ENCODE peak calls at places on chromosomes 2 and 18, in eight cellular contexts. D, K, E, A, H, O, F and W are unnamed samples.
A peak's percentile ranks its signal among the peaks of the same experiment; 100 is the strongest.

GRCh38 chr2:18518116-18519111 is 42.0 kb downstream of the RDH14 start:
- DNase-seq in D (no peak), K (peak; percentile 41), E (no peak), A (no peak), H (no peak), O (peak; percentile 57), F (no peak), W (no peak)

GRCh38 chr18:5195656-5196055 is 1.4 kb downstream of the AKAIN1 start:
- DNase-seq in D (no peak), K (no peak), E (no peak), A (no peak), H (no peak), O (no peak), F (no peak), W (no peak)

GRCh38 chr2:10792660-10793400 is 19.8 kb downstream of the PDIA6 start:
- DNase-seq in D (no peak), K (no peak), E (peak; percentile 27), A (no peak), H (no peak), O (no peak), F (no peak), W (no peak)

GRCh38 chr18:11570770-11571169 is 38.6 kb upstream of the SLC35G4 start:
- DNase-seq in D (no peak), K (peak; percentile 17), E (peak; percentile 21), A (peak; percentile 40), H (no peak), O (peak; percentile 11), F (no peak), W (peak; percentile 15)

GRCh38 chr2:18362696-18363095 is 197.8 kb downstream of the RDH14 start:
- DNase-seq in D (no peak), K (no peak), E (no peak), A (no peak), H (no peak), O (peak; percentile 73), F (no peak), W (no peak)

GRCh38 chr2:30629866-30630265 is 177.4 kb downstream of the CAPN13 start:
- DNase-seq in D (no peak), K (no peak), E (peak; percentile 20), A (no peak), H (no peak), O (peak; percentile 74), F (no peak), W (no peak)

GRCh38 chr2:7377861-7378569 is 460.8 kb downstream of the RNF144A start:
- DNase-seq in D (peak; percentile 69), K (no peak), E (no peak), A (no peak), H (peak; percentile 53), O (no peak), F (no peak), W (no peak)

GRCh38 chr2:47038656-47039501 is 116.2 kb downstream of the STPG4 start:
- DNase-seq in D (peak; percentile 25), K (no peak), E (no peak), A (no peak), H (no peak), O (peak; percentile 34), F (peak; percentile 48), W (no peak)

GRCh38 chr2:23916727-23917458 is 10.0 kb downstream of the ATAD2B start:
- DNase-seq in D (no peak), K (no peak), E (no peak), A (peak; percentile 41), H (no peak), O (no peak), F (no peak), W (peak; percentile 40)

GRCh38 chr2:217685255-217685605 is 317.6 kb downstream of the TNS1 start:
- DNase-seq in D (no peak), K (no peak), E (peak; percentile 88), A (no peak), H (no peak), O (peak; percentile 84), F (no peak), W (no peak)

GRCh38 chr18:37805773-37806380 is 240.3 kb upstream of the CELF4 start:
- DNase-seq in D (no peak), K (no peak), E (no peak), A (no peak), H (no peak), O (no peak), F (no peak), W (no peak)

GRCh38 chr18:26103579-26103978 is 13.2 kb upstream of the SS18 start:
- DNase-seq in D (no peak), K (no peak), E (peak; percentile 39), A (peak; percentile 54), H (no peak), O (no peak), F (peak; percentile 62), W (peak; percentile 31)

GRCh38 chr18:62420513-62421209 is 95.6 kb downstream of the TNFRSF11A start:
- DNase-seq in D (no peak), K (no peak), E (peak; percentile 69), A (no peak), H (no peak), O (peak; percentile 61), F (peak; percentile 82), W (peak; percentile 81)

GRCh38 chr2:157691695-157692094 is 63.0 kb upstream of the ACVR1C start:
- DNase-seq in D (no peak), K (no peak), E (no peak), A (no peak), H (no peak), O (no peak), F (no peak), W (no peak)

GRCh38 chr2:228056293-228056692 is 125.2 kb downstream of the SPHKAP start:
- DNase-seq in D (no peak), K (no peak), E (no peak), A (no peak), H (no peak), O (no peak), F (no peak), W (no peak)

GRCh38 chr2:204177977-204178522 is 241.5 kb downstream of the ICOS start:
- DNase-seq in D (no peak), K (no peak), E (peak; percentile 16), A (peak; percentile 59), H (no peak), O (peak; percentile 16), F (peak; percentile 79), W (peak; percentile 38)

GRCh38 chr2:237691908-237692600 is 64.7 kb downstream of the LRRFIP1 start:
- DNase-seq in D (peak; percentile 89), K (no peak), E (peak; percentile 93), A (peak; percentile 92), H (peak; percentile 57), O (peak; percentile 90), F (peak; percentile 95), W (peak; percentile 68)

GRCh38 chr2:20588918-20589871 is 61.7 kb downstream of the HS1BP3 start:
- DNase-seq in D (no peak), K (no peak), E (no peak), A (no peak), H (no peak), O (no peak), F (peak; percentile 7), W (no peak)

GRCh38 chr2:231010201-231010730 is 14.3 kb downstream of the SPATA3 start:
- DNase-seq in D (no peak), K (no peak), E (no peak), A (no peak), H (no peak), O (no peak), F (no peak), W (no peak)

GRCh38 chr2:158651358-158652057 is 143.6 kb upstream of the DAPL1 start:
- DNase-seq in D (no peak), K (no peak), E (no peak), A (no peak), H (no peak), O (no peak), F (no peak), W (no peak)

GRCh38 chr2:156574112-156574511 is 137.9 kb downstream of the GPD2 start:
- DNase-seq in D (no peak), K (no peak), E (no peak), A (no peak), H (no peak), O (no peak), F (no peak), W (no peak)

GRCh38 chr2:105371156-105371555 is 27.7 kb downstream of the FHL2 start:
- DNase-seq in D (no peak), K (no peak), E (no peak), A (no peak), H (no peak), O (no peak), F (no peak), W (no peak)

GRCh38 chr2:22253171-22253570 is 1129.4 kb downstream of the TDRD15 start:
- DNase-seq in D (no peak), K (no peak), E (no peak), A (no peak), H (no peak), O (no peak), F (no peak), W (no peak)

GRCh38 chr2:241818943-241819270 is 9.9 kb downstream of the NEU4 start:
- DNase-seq in D (no peak), K (no peak), E (no peak), A (no peak), H (no peak), O (no peak), F (no peak), W (no peak)

GRCh38 chr2:170525566-170525900 is 189.6 kb upstream of the SP5 start:
- DNase-seq in D (no peak), K (peak; percentile 85), E (peak; percentile 60), A (no peak), H (no peak), O (peak; percentile 93), F (no peak), W (no peak)

GRCh38 chr2:64565358-64565757 is 41.2 kb downstream of the AFTPH start:
- DNase-seq in D (no peak), K (no peak), E (no peak), A (no peak), H (no peak), O (no peak), F (no peak), W (no peak)

GRCh38 chr2:180871649-180872048 is 108.8 kb upstream of the UBE2E3 start:
- DNase-seq in D (no peak), K (no peak), E (no peak), A (no peak), H (no peak), O (no peak), F (no peak), W (no peak)

GRCh38 chr18:75377975-75378673 is 49.4 kb downstream of the SMIM21 start:
- DNase-seq in D (no peak), K (no peak), E (no peak), A (no peak), H (no peak), O (no peak), F (no peak), W (no peak)

GRCh38 chr2:61694312-61695274 is 156.4 kb upstream of the XPO1 start:
- DNase-seq in D (peak; percentile 37), K (peak; percentile 63), E (peak; percentile 94), A (peak; percentile 94), H (peak; percentile 54), O (peak; percentile 89), F (peak; percentile 89), W (peak; percentile 83)

GRCh38 chr18:29157057-29157780 is 980.3 kb upstream of the CDH2 start:
- DNase-seq in D (no peak), K (no peak), E (peak; percentile 7), A (no peak), H (no peak), O (no peak), F (no peak), W (no peak)

GRCh38 chr2:132416080-132416911 is at the start of gene GPR39:
- DNase-seq in D (peak; percentile 85), K (peak; percentile 80), E (peak; percentile 97), A (no peak), H (peak; percentile 66), O (peak; percentile 93), F (no peak), W (no peak)

GRCh38 chr2:216111122-216111521 is 2.0 kb downstream of the XRCC5 start:
- DNase-seq in D (no peak), K (no peak), E (no peak), A (no peak), H (no peak), O (no peak), F (no peak), W (no peak)

GRCh38 chr2:212549463-212549862 is 10.9 kb upstream of the ERBB4 start:
- DNase-seq in D (no peak), K (no peak), E (no peak), A (no peak), H (no peak), O (no peak), F (no peak), W (no peak)